ENCODE peak calls at places on chromosomes 13 and 19, in eight cellular contexts. One of them, this sample, is unnamed.
A peak's percentile ranks its signal among the peaks of the same experiment; 100 is the strongest.

GRCh38 chr19:11164879-11165406 is 9.4 kb upstream of the SPC24 start:
- DNase-seq in mesothelial cell of epicardium: no peak
- DNase-seq in endothelial cell: no peak
- DNase-seq in astrocyte of the spinal cord: peak; percentile 96
- DNase-seq in pancreas: no peak
- DNase-seq in stomach: peak; percentile 65
- DNase-seq in IMR-90: peak; percentile 61
- DNase-seq in GM23338: no peak
- DNase-seq in this sample: no peak

GRCh38 chr13:95615539-95615938 is 29.0 kb downstream of the DZIP1 start:
- DNase-seq in pancreas: no peak
- DNase-seq in stomach: no peak
- DNase-seq in astrocyte of the spinal cord: no peak
- DNase-seq in endothelial cell: no peak
- DNase-seq in mesothelial cell of epicardium: no peak
- DNase-seq in GM23338: no peak
- DNase-seq in IMR-90: no peak
- DNase-seq in this sample: no peak

GRCh38 chr13:28046981-28047380 is 53.4 kb downstream of the FLT3 start:
- DNase-seq in GM23338: no peak
- DNase-seq in mesothelial cell of epicardium: no peak
- DNase-seq in endothelial cell: no peak
- DNase-seq in astrocyte of the spinal cord: peak; percentile 53
- DNase-seq in stomach: no peak
- DNase-seq in IMR-90: peak; percentile 94
- DNase-seq in pancreas: no peak
- DNase-seq in this sample: peak; percentile 80

GRCh38 chr13:54210397-54211050 is 1181.9 kb downstream of the OLFM4 start:
- DNase-seq in mesothelial cell of epicardium: no peak
- DNase-seq in pancreas: no peak
- DNase-seq in GM23338: no peak
- DNase-seq in astrocyte of the spinal cord: no peak
- DNase-seq in IMR-90: no peak
- DNase-seq in stomach: no peak
- DNase-seq in endothelial cell: no peak
- DNase-seq in this sample: no peak

GRCh38 chr19:47020992-47021496 is 1.4 kb downstream of the NPAS1 start:
- DNase-seq in stomach: no peak
- DNase-seq in IMR-90: no peak
- DNase-seq in pancreas: no peak
- DNase-seq in endothelial cell: no peak
- DNase-seq in mesothelial cell of epicardium: no peak
- DNase-seq in astrocyte of the spinal cord: no peak
- DNase-seq in GM23338: peak; percentile 69
- DNase-seq in this sample: no peak

GRCh38 chr19:55777528-55777927 is 8.6 kb downstream of the RFPL4AL1 start:
- DNase-seq in astrocyte of the spinal cord: no peak
- DNase-seq in mesothelial cell of epicardium: no peak
- DNase-seq in endothelial cell: no peak
- DNase-seq in pancreas: no peak
- DNase-seq in IMR-90: no peak
- DNase-seq in GM23338: peak; percentile 12
- DNase-seq in stomach: no peak
- DNase-seq in this sample: no peak

GRCh38 chr13:80168089-80168850 is 172.7 kb downstream of the SPRY2 start:
- DNase-seq in GM23338: no peak
- DNase-seq in IMR-90: peak; percentile 71
- DNase-seq in astrocyte of the spinal cord: peak; percentile 29
- DNase-seq in stomach: no peak
- DNase-seq in mesothelial cell of epicardium: no peak
- DNase-seq in endothelial cell: no peak
- DNase-seq in pancreas: no peak
- DNase-seq in this sample: peak; percentile 60

GRCh38 chr13:113973218-113974164 is at the start of gene C13orf46:
- DNase-seq in GM23338: no peak
- DNase-seq in pancreas: no peak
- DNase-seq in endothelial cell: no peak
- DNase-seq in astrocyte of the spinal cord: no peak
- DNase-seq in stomach: no peak
- DNase-seq in mesothelial cell of epicardium: peak; percentile 17
- DNase-seq in IMR-90: no peak
- DNase-seq in this sample: no peak

GRCh38 chr19:13978306-13978705 is 26.0 kb downstream of the DCAF15 start:
- DNase-seq in mesothelial cell of epicardium: peak; percentile 80
- DNase-seq in stomach: peak; percentile 70
- DNase-seq in endothelial cell: peak; percentile 87
- DNase-seq in GM23338: peak; percentile 99
- DNase-seq in astrocyte of the spinal cord: peak; percentile 26
- DNase-seq in IMR-90: no peak
- DNase-seq in pancreas: peak; percentile 64
- DNase-seq in this sample: no peak

GRCh38 chr19:51338563-51339312 is 3.2 kb downstream of the VSIG10L start:
- DNase-seq in stomach: peak; percentile 87
- DNase-seq in endothelial cell: peak; percentile 92
- DNase-seq in astrocyte of the spinal cord: peak; percentile 79
- DNase-seq in pancreas: peak; percentile 76
- DNase-seq in mesothelial cell of epicardium: peak; percentile 84
- DNase-seq in IMR-90: peak; percentile 61
- DNase-seq in GM23338: peak; percentile 95
- DNase-seq in this sample: peak; percentile 52

GRCh38 chr19:32878988-32879387 is 9.4 kb upstream of the SLC7A9 start:
- DNase-seq in GM23338: no peak
- DNase-seq in pancreas: no peak
- DNase-seq in mesothelial cell of epicardium: no peak
- DNase-seq in endothelial cell: no peak
- DNase-seq in astrocyte of the spinal cord: no peak
- DNase-seq in IMR-90: no peak
- DNase-seq in stomach: peak; percentile 7
- DNase-seq in this sample: no peak

GRCh38 chr19:48595833-48596232 is 10.7 kb upstream of the SPACA4 start:
- DNase-seq in GM23338: no peak
- DNase-seq in pancreas: no peak
- DNase-seq in IMR-90: no peak
- DNase-seq in astrocyte of the spinal cord: no peak
- DNase-seq in mesothelial cell of epicardium: no peak
- DNase-seq in endothelial cell: no peak
- DNase-seq in stomach: no peak
- DNase-seq in this sample: no peak

GRCh38 chr19:29409121-29409862 is 116.5 kb upstream of the VSTM2B start:
- DNase-seq in stomach: no peak
- DNase-seq in endothelial cell: no peak
- DNase-seq in pancreas: no peak
- DNase-seq in IMR-90: no peak
- DNase-seq in astrocyte of the spinal cord: no peak
- DNase-seq in mesothelial cell of epicardium: no peak
- DNase-seq in GM23338: no peak
- DNase-seq in this sample: no peak

GRCh38 chr13:98397861-98398260 is 179.0 kb downstream of the STK24 start:
- DNase-seq in mesothelial cell of epicardium: no peak
- DNase-seq in endothelial cell: no peak
- DNase-seq in pancreas: no peak
- DNase-seq in GM23338: no peak
- DNase-seq in IMR-90: no peak
- DNase-seq in stomach: no peak
- DNase-seq in astrocyte of the spinal cord: no peak
- DNase-seq in this sample: no peak

GRCh38 chr19:56617531-56617930 is 22.4 kb downstream of the ZNF71 start:
- DNase-seq in astrocyte of the spinal cord: no peak
- DNase-seq in IMR-90: no peak
- DNase-seq in stomach: no peak
- DNase-seq in pancreas: no peak
- DNase-seq in GM23338: no peak
- DNase-seq in mesothelial cell of epicardium: no peak
- DNase-seq in endothelial cell: no peak
- DNase-seq in this sample: no peak

GRCh38 chr13:47326061-47326460 is 429.2 kb upstream of the HTR2A start:
- DNase-seq in GM23338: no peak
- DNase-seq in astrocyte of the spinal cord: no peak
- DNase-seq in stomach: no peak
- DNase-seq in endothelial cell: no peak
- DNase-seq in mesothelial cell of epicardium: no peak
- DNase-seq in pancreas: no peak
- DNase-seq in IMR-90: peak; percentile 49
- DNase-seq in this sample: peak; percentile 28

GRCh38 chr13:31910633-31911032 is 120.9 kb upstream of the FRY start:
- DNase-seq in pancreas: no peak
- DNase-seq in endothelial cell: no peak
- DNase-seq in stomach: no peak
- DNase-seq in mesothelial cell of epicardium: no peak
- DNase-seq in IMR-90: no peak
- DNase-seq in astrocyte of the spinal cord: no peak
- DNase-seq in GM23338: no peak
- DNase-seq in this sample: no peak

GRCh38 chr13:41905600-41906254 is 55.2 kb downstream of the VWA8 start:
- DNase-seq in mesothelial cell of epicardium: no peak
- DNase-seq in IMR-90: peak; percentile 48
- DNase-seq in GM23338: peak; percentile 70
- DNase-seq in stomach: no peak
- DNase-seq in endothelial cell: no peak
- DNase-seq in pancreas: no peak
- DNase-seq in astrocyte of the spinal cord: peak; percentile 48
- DNase-seq in this sample: peak; percentile 51

GRCh38 chr13:109939838-109940237 is 153.5 kb upstream of the IRS2 start:
- DNase-seq in pancreas: no peak
- DNase-seq in stomach: no peak
- DNase-seq in GM23338: no peak
- DNase-seq in IMR-90: no peak
- DNase-seq in endothelial cell: no peak
- DNase-seq in mesothelial cell of epicardium: no peak
- DNase-seq in astrocyte of the spinal cord: no peak
- DNase-seq in this sample: no peak

GRCh38 chr19:6278051-6278450 is 1.7 kb downstream of the MLLT1 start:
- DNase-seq in pancreas: no peak
- DNase-seq in endothelial cell: no peak
- DNase-seq in mesothelial cell of epicardium: no peak
- DNase-seq in astrocyte of the spinal cord: no peak
- DNase-seq in GM23338: no peak
- DNase-seq in stomach: no peak
- DNase-seq in IMR-90: no peak
- DNase-seq in this sample: no peak

GRCh38 chr19:6278740-6279619 is 795 bp downstream of the MLLT1 start:
- DNase-seq in pancreas: no peak
- DNase-seq in IMR-90: no peak
- DNase-seq in mesothelial cell of epicardium: no peak
- DNase-seq in stomach: no peak
- DNase-seq in GM23338: no peak
- DNase-seq in endothelial cell: no peak
- DNase-seq in astrocyte of the spinal cord: no peak
- DNase-seq in this sample: no peak

GRCh38 chr19:6279620-6279930 is 200 bp downstream of the MLLT1 start:
- DNase-seq in stomach: no peak
- DNase-seq in astrocyte of the spinal cord: no peak
- DNase-seq in mesothelial cell of epicardium: no peak
- DNase-seq in endothelial cell: no peak
- DNase-seq in pancreas: no peak
- DNase-seq in IMR-90: no peak
- DNase-seq in GM23338: no peak
- DNase-seq in this sample: no peak

GRCh38 chr19:6276447-6276846 is 3.3 kb downstream of the MLLT1 start:
- DNase-seq in IMR-90: peak; percentile 55
- DNase-seq in mesothelial cell of epicardium: no peak
- DNase-seq in GM23338: no peak
- DNase-seq in astrocyte of the spinal cord: peak; percentile 59
- DNase-seq in pancreas: no peak
- DNase-seq in endothelial cell: no peak
- DNase-seq in stomach: no peak
- DNase-seq in this sample: peak; percentile 44

GRCh38 chr19:6279931-6280591 is at the start of gene MLLT1:
- DNase-seq in astrocyte of the spinal cord: peak; percentile 97
- DNase-seq in IMR-90: peak; percentile 96
- DNase-seq in mesothelial cell of epicardium: peak; percentile 97
- DNase-seq in pancreas: peak; percentile 96
- DNase-seq in GM23338: peak; percentile 97
- DNase-seq in stomach: peak; percentile 97
- DNase-seq in endothelial cell: peak; percentile 96
- DNase-seq in this sample: peak; percentile 97
- TF ChIP-seq CTCF in astrocyte of the spinal cord: peak; percentile 42
- TF ChIP-seq CTCF in IMR-90: peak; percentile 73
- TF ChIP-seq CTCF in mesothelial cell of epicardium: peak; percentile 74
- TF ChIP-seq CTCF in pancreas: peak; percentile 66
- TF ChIP-seq CTCF in GM23338: peak; percentile 37
- TF ChIP-seq CTCF in stomach: peak; percentile 41
- TF ChIP-seq CTCF in endothelial cell: peak; percentile 91
- TF ChIP-seq CTCF in this sample: peak; percentile 93

DNA sequence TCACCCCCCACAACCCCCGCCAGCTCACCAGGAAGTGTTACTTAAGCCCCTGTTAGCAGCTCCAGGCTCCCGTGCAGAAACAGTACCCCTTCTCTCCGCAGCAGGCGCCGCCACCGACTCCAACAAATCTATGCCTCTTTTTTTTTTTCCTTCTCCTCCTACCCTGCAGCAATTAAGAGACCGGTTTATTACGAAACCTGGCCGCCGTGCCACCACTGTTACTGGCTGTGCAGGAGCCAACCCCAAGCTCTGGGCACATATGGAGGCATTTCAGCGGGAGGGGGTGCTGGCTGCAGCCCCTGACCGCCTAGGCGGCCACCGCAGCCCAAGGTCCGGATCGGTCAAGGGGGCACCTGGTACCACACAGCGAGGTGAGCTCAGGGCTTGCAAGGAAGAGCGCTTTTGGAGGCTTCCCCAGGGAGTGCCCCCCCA is 2.4 kb downstream of the GADD45B start:
- DNase-seq in GM23338: peak; percentile 78
- DNase-seq in IMR-90: peak; percentile 64
- DNase-seq in endothelial cell: no peak
- DNase-seq in mesothelial cell of epicardium: no peak
- DNase-seq in astrocyte of the spinal cord: peak; percentile 71
- DNase-seq in stomach: peak; percentile 82
- DNase-seq in pancreas: peak; percentile 71
- DNase-seq in this sample: peak; percentile 60
- TF ChIP-seq CTCF in GM23338: no peak
- TF ChIP-seq CTCF in IMR-90: no peak
- TF ChIP-seq CTCF in endothelial cell: no peak
- TF ChIP-seq CTCF in mesothelial cell of epicardium: no peak
- TF ChIP-seq CTCF in astrocyte of the spinal cord: peak; percentile 17
- TF ChIP-seq CTCF in stomach: peak; percentile 40
- TF ChIP-seq CTCF in pancreas: no peak
- TF ChIP-seq CTCF in this sample: peak; percentile 46

GRCh38 chr19:45149129-45149528 is 11.7 kb downstream of the NKPD1 start:
- DNase-seq in endothelial cell: no peak
- DNase-seq in IMR-90: no peak
- DNase-seq in stomach: no peak
- DNase-seq in mesothelial cell of epicardium: no peak
- DNase-seq in GM23338: no peak
- DNase-seq in astrocyte of the spinal cord: no peak
- DNase-seq in pancreas: no peak
- DNase-seq in this sample: no peak
- TF ChIP-seq CTCF in endothelial cell: no peak
- TF ChIP-seq CTCF in IMR-90: no peak
- TF ChIP-seq CTCF in stomach: no peak
- TF ChIP-seq CTCF in mesothelial cell of epicardium: no peak
- TF ChIP-seq CTCF in GM23338: no peak
- TF ChIP-seq CTCF in astrocyte of the spinal cord: no peak
- TF ChIP-seq CTCF in pancreas: no peak
- TF ChIP-seq CTCF in this sample: no peak

GRCh38 chr13:82330499-82330898 is 1551.8 kb downstream of the SLITRK1 start:
- DNase-seq in astrocyte of the spinal cord: peak; percentile 9
- DNase-seq in endothelial cell: no peak
- DNase-seq in mesothelial cell of epicardium: no peak
- DNase-seq in pancreas: no peak
- DNase-seq in IMR-90: no peak
- DNase-seq in stomach: no peak
- DNase-seq in GM23338: peak; percentile 65
- DNase-seq in this sample: no peak
- TF ChIP-seq CTCF in astrocyte of the spinal cord: peak; percentile 42
- TF ChIP-seq CTCF in endothelial cell: peak; percentile 74
- TF ChIP-seq CTCF in mesothelial cell of epicardium: peak; percentile 58
- TF ChIP-seq CTCF in pancreas: no peak
- TF ChIP-seq CTCF in IMR-90: no peak
- TF ChIP-seq CTCF in stomach: no peak
- TF ChIP-seq CTCF in GM23338: peak; percentile 84
- TF ChIP-seq CTCF in this sample: peak; percentile 85

This sample was measured in HFFc6.